ENCODE peak calls at places on chromosomes 1 and 21, in five cellular contexts. S, O, R, N and H are unnamed samples.

GRCh38 chr1:31745898-31746668 is 18.1 kb downstream of the ADGRB2 start:
- DNase-seq in S (no peak), O (no peak), R (no peak), N (no peak), H (no peak)

GRCh38 chr1:84412316-84412942 is 14.1 kb downstream of the DNASE2B start:
- DNase-seq in S (no peak), O (no peak), R (peak), N (no peak), H (peak)

GRCh38 chr21:43193651-43194302 is 25.0 kb downstream of the CRYAA start:
- DNase-seq in S (no peak), O (peak), R (no peak), N (no peak), H (peak)

GRCh38 chr1:46804926-46805325 is 6.1 kb downstream of the CYP4B1 start:
- DNase-seq in S (no peak), O (no peak), R (no peak), N (no peak), H (no peak)

GRCh38 chr1:206464456-206464964 is 5.8 kb upstream of the IKBKE start:
- DNase-seq in S (no peak), O (no peak), R (no peak), N (no peak), H (peak)

GRCh38 chr1:206575894-206576737 is 36.1 kb downstream of the EIF2D start:
- DNase-seq in S (no peak), O (no peak), R (no peak), N (no peak), H (no peak)

GRCh38 chr1:89735449-89735848 is 85.4 kb upstream of the LRRC8D start:
- DNase-seq in S (no peak), O (no peak), R (no peak), N (no peak), H (no peak)

GRCh38 chr1:230084408-230085177 is 17.6 kb downstream of the GALNT2 start:
- DNase-seq in S (no peak), O (no peak), R (peak), N (no peak), H (peak)

GRCh38 chr1:31020007-31020790 is 45.3 kb downstream of the PUM1 start:
- DNase-seq in S (no peak), O (no peak), R (no peak), N (no peak), H (no peak)

GRCh38 chr1:168631671-168632400 is 55.4 kb downstream of the XCL1 start:
- DNase-seq in S (no peak), O (no peak), R (peak), N (no peak), H (no peak)

GRCh38 chr1:244406337-244406736 is 45.4 kb downstream of the ADSS2 start:
- DNase-seq in S (no peak), O (no peak), R (peak), N (no peak), H (no peak)

GRCh38 chr1:51295926-51296325 is 34.4 kb downstream of the TTC39A start:
- DNase-seq in S (no peak), O (peak), R (no peak), N (no peak), H (no peak)

GRCh38 chr1:202791102-202791747 is 17.0 kb downstream of the KDM5B start:
- DNase-seq in S (no peak), O (no peak), R (no peak), N (no peak), H (no peak)

GRCh38 chr1:28482702-28483101 is 23.1 kb upstream of the RCC1 start:
- DNase-seq in S (no peak), O (no peak), R (no peak), N (no peak), H (no peak)

GRCh38 chr1:241551759-241552638 is 19.8 kb downstream of the KMO start:
- DNase-seq in S (no peak), O (no peak), R (no peak), N (no peak), H (no peak)

GRCh38 chr21:44891631-44892031 is 18.1 kb upstream of the PTTG1IP start:
- DNase-seq in S (no peak), O (no peak), R (no peak), N (no peak), H (no peak)

GRCh38 chr1:116391207-116391606 is 18.2 kb downstream of the ATP1A1 start:
- DNase-seq in S (no peak), O (no peak), R (peak), N (no peak), H (no peak)

GRCh38 chr1:203764105-203765028 is 616 bp upstream of the LAX1 start:
- DNase-seq in S (no peak), O (no peak), R (no peak), N (no peak), H (no peak)

GRCh38 chr1:54985556-54985955 is 5.1 kb downstream of the TMEM61 start:
- DNase-seq in S (no peak), O (no peak), R (no peak), N (no peak), H (no peak)

GRCh38 chr1:110726755-110727154 is 52.0 kb upstream of the KCNA3 start:
- DNase-seq in S (no peak), O (no peak), R (no peak), N (no peak), H (no peak)

GRCh38 chr1:60924964-60925798 is 157.2 kb upstream of the NFIA start:
- DNase-seq in S (no peak), O (no peak), R (peak), N (no peak), H (no peak)

GRCh38 chr1:241762713-241763339 is 85.2 kb upstream of the EXO1 start:
- DNase-seq in S (no peak), O (no peak), R (no peak), N (no peak), H (no peak)

GRCh38 chr1:1144843-1145546 is 28.7 kb upstream of the TTLL10 start:
- DNase-seq in S (no peak), O (no peak), R (no peak), N (no peak), H (no peak)

GRCh38 chr1:1145547-1145914 is 28.1 kb upstream of the TTLL10 start:
- DNase-seq in S (no peak), O (no peak), R (no peak), N (no peak), H (no peak)

GRCh38 chr1:1142844-1143243 is 27.0 kb upstream of the C1orf159 start:
- DNase-seq in S (no peak), O (no peak), R (no peak), N (no peak), H (no peak)

GRCh38 chr1:1143636-1144035 is 27.7 kb upstream of the C1orf159 start:
- DNase-seq in S (no peak), O (no peak), R (no peak), N (no peak), H (no peak)

GRCh38 chr1:1144122-1144842 is 28.4 kb upstream of the C1orf159 start:
- DNase-seq in S (no peak), O (peak), R (no peak), N (no peak), H (no peak)
- H2AFZ ChIP-seq in S (peak), O (no peak), R (peak), N (no peak), H (no peak)

DNA sequence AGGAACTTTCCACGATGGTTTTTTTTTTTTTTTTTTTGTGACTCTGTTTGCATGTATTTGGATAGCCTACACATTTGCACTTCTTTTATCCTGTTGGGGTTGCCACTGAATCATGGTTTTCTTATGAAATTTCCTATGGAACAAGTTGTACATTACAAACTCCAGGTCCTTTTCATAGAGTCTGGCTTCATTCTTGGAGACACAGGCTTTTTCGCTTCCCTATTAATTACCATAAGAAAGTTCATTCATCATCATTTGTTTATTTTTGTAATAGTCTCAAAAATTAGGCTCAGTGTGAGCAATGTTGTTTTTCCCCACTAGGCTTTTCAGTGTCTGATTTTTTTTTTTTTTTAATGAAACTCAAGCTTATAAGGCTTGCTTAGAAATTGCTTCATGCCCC is 179.4 kb downstream of the FMN2 start:
- DNase-seq in S (no peak), O (no peak), R (no peak), N (no peak), H (no peak)
- H2BK12ac ChIP-seq in S (no peak), O (no peak), R (no peak), N (no peak), H (no peak)

DNA sequence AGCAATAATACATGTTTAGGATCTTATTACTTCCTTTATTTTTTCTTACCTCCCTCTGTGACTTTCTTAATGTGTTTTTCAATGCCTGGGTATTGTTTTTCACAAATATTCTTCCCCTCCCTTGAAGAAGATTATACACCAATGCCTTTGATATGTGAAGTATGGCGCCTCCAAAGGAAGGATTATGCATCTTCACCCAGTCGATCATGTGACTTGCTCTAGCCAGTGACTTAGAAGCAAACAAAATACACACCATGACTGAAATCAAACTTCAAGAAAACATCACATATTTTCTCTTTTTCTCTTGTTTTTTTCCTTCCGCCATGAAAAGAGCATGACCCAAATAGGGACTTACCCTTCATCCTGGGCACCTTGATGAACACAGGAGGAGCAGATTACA is 297.1 kb downstream of the NCAM2 start:
- DNase-seq in S (no peak), O (no peak), R (no peak), N (no peak), H (no peak)
- H2AFZ ChIP-seq in S (no peak), O (peak), R (no peak), N (no peak), H (no peak)

DNA sequence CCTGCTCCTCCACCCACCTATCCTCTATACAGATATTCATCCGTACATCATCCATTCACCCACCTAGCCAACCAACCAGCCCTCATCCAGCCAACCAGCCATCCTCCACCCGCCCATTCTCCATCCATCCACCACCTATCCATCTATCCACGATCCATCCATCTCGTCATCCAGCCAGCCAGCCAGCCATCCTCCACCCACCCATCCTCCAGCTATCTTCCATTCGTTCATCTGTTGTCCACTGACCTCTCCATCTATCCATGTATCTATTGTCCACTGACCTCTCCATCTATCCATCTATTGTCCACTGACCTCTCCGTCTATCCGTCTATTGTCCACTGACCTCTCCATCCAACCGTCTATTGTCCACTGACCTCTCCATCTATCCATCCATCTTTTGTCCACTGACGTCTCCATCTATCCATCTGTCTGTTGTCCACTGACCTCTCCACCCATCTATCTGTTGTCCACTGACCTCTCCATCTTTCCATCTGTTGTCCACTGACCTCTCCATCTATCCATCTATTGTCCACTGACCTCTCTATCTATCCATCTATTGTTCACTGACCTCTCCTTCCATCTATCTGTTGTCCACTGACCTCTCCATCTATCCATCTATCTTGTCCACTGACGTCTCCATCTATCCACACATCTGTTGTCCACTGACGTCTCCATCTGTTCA is 47.6 kb downstream of the FAAP20 start:
- DNase-seq in S (no peak), O (no peak), R (no peak), N (no peak), H (no peak)
- H2BK12ac ChIP-seq in S (no peak), O (no peak), R (no peak), N (no peak), H (no peak)

DNA sequence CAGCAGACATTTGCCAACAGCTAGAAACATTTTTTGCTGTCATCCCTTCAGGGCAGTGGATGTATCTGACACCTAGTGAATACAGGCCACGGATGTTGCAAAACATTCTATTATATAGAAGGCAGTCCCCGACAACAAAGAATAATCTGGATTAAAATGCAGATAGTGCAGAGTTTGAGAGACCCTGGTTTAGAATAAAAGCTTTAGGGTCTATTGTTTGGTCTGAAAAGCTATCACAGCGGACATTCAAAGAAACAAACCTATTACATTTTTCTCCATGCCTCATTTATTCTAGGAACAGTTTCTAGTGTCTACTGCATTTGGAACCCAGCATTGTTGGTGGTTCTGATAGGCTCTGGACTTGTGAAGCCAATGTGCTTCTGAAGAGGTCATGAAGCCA is 316.3 kb downstream of the TGFB2 start:
- DNase-seq in S (no peak), O (no peak), R (no peak), N (no peak), H (no peak)
- H2AFZ ChIP-seq in S (no peak), O (no peak), R (no peak), N (no peak), H (no peak)